ENCODE peak calls at places on chromosome 1, in eight cellular contexts. A is astrocyte, I is IMR-90, N is psoas muscle, T is pancreas, P is brain microvascular endothelial cell, S is AG04450, D is sigmoid colon. K is an unnamed sample. For H3K27me3, the result is how much of the 10 kb centered on the place peaks cover.

GRCh38 chr1:30916296-30916695 is 7.7 kb upstream of the SDC3 start:
- DNase-seq in D (peak), S (no peak), I (no peak), P (no peak), T (no peak), A (no peak), N (no peak), K (no peak)

GRCh38 chr1:53878492-53879105 is 11.0 kb downstream of the YIPF1 start:
- DNase-seq in A (peak), P (peak), S (peak), D (no peak), I (peak), N (no peak), T (no peak), K (no peak)

GRCh38 chr1:67264899-67265298 is 42.8 kb upstream of the IL12RB2 start:
- DNase-seq in P (no peak), T (no peak), S (no peak), D (no peak), I (no peak), A (no peak), N (no peak), K (no peak)

GRCh38 chr1:29502225-29502755 is 266.0 kb downstream of the PTPRU start:
- DNase-seq in S (no peak), I (no peak), A (no peak), D (peak), N (no peak), P (no peak), T (no peak), K (no peak)

GRCh38 chr1:12073796-12074195 is 10.7 kb downstream of the TNFRSF8 start:
- DNase-seq in N (peak), A (no peak), T (no peak), I (no peak), P (no peak), D (no peak), S (no peak), K (no peak)

GRCh38 chr1:109241344-109241743 is 8.0 kb upstream of the CELSR2 start:
- DNase-seq in D (peak), I (no peak), N (no peak), S (no peak), P (no peak), T (no peak), A (no peak), K (no peak)

GRCh38 chr1:41023279-41023990 is 1.9 kb upstream of the SLFNL1 start:
- DNase-seq in S (no peak), D (no peak), P (no peak), T (no peak), I (no peak), N (no peak), A (no peak), K (no peak)

GRCh38 chr1:223827193-223827663 is 18.5 kb downstream of the TP53BP2 start:
- DNase-seq in T (no peak), I (peak), N (no peak), S (no peak), D (no peak), A (peak), P (peak), K (no peak)

GRCh38 chr1:16122916-16123315 is 33.0 kb downstream of the EPHA2 start:
- DNase-seq in N (peak), S (peak), A (peak), T (no peak), I (peak), P (peak), D (peak), K (no peak)

GRCh38 chr1:107196973-107197562 is 56.2 kb downstream of the NTNG1 start:
- DNase-seq in N (no peak), I (peak), T (no peak), P (no peak), S (no peak), A (no peak), D (no peak), K (no peak)

GRCh38 chr1:225834417-225835329 is 24.7 kb downstream of the EPHX1 start:
- DNase-seq in N (peak), P (no peak), D (peak), I (peak), A (peak), S (no peak), T (peak), K (no peak)

GRCh38 chr1:18353992-18354391 is 126.7 kb upstream of the KLHDC7A start:
- DNase-seq in A (no peak), P (no peak), I (no peak), T (no peak), N (no peak), S (no peak), D (no peak), K (no peak)

GRCh38 chr1:18557621-18558465 is 72.8 kb upstream of the PAX7 start:
- DNase-seq in P (no peak), N (no peak), D (no peak), T (no peak), S (no peak), I (no peak), A (no peak), K (no peak)

GRCh38 chr1:201888282-201889033 is at the start of gene SHISA4:
- DNase-seq in D (peak), S (no peak), P (no peak), N (peak), I (peak), T (peak), A (peak), K (no peak)

GRCh38 chr1:10530281-10530740 is 55.6 kb downstream of the PEX14 start:
- DNase-seq in T (peak), N (no peak), D (peak), I (peak), A (peak), P (peak), S (no peak), K (no peak)

GRCh38 chr1:38031513-38031866 is 15.1 kb downstream of the POU3F1 start:
- DNase-seq in D (no peak), T (no peak), I (no peak), S (no peak), P (no peak), N (no peak), A (no peak), K (no peak)

GRCh38 chr1:156295391-156295947 is at the start of gene GLMP:
- DNase-seq in P (peak), A (peak), I (peak), T (peak), D (peak), N (peak), S (no peak), K (peak)

GRCh38 chr1:59556802-59557548 is 257.8 kb upstream of the HOOK1 start:
- DNase-seq in I (no peak), T (no peak), N (no peak), S (no peak), D (no peak), P (no peak), A (no peak), K (no peak)

GRCh38 chr1:53107570-53108322 is 34.7 kb downstream of the SLC1A7 start:
- DNase-seq in S (peak), T (no peak), I (peak), P (peak), N (no peak), D (no peak), A (peak), K (no peak)

GRCh38 chr1:189149547-189150375 is 1327.9 kb downstream of the BRINP3 start:
- DNase-seq in T (no peak), I (no peak), D (no peak), N (no peak), S (no peak), A (no peak), P (no peak), K (no peak)

GRCh38 chr1:228217551-228218344 is 9.9 kb downstream of the OBSCN start:
- DNase-seq in S (no peak), I (no peak), T (no peak), D (no peak), N (no peak), P (no peak), A (no peak), K (no peak)

GRCh38 chr1:17027900-17028299 is 16.2 kb upstream of the ATP13A2 start:
- DNase-seq in P (no peak), A (no peak), I (no peak), D (peak), S (no peak), T (no peak), N (no peak), K (no peak)

GRCh38 chr1:35294809-35295208 is 26.3 kb downstream of the ZMYM4 start:
- DNase-seq in I (no peak), A (no peak), N (no peak), P (no peak), T (no peak), S (no peak), D (no peak), K (no peak)

GRCh38 chr1:35300376-35300775 is 31.9 kb downstream of the ZMYM4 start:
- DNase-seq in T (no peak), S (no peak), P (no peak), N (no peak), I (no peak), D (no peak), A (no peak), K (no peak)

GRCh38 chr1:35301674-35302392 is 33.3 kb downstream of the ZMYM4 start:
- DNase-seq in A (no peak), S (no peak), D (no peak), P (no peak), T (no peak), I (no peak), N (no peak), K (no peak)

DNA sequence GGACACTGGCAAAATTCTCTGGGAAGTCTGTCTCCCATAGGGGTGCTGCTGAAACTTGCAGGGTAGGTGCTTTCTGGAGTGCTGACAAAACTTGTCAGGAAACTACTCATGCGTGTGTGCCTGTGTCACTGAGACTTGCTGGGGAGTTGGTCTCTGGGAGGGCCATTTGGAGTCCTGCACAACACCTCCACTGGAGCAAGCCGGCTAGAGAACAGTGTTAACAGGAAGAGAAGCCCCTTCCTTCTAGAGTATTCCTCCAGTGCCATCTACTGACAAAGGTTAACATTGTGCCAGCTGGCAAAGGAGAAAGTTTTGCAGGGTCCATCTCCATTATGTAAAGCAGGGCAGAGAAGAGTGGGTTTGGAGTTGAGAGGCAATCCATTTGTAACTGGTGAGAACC is 30.0 kb downstream of the ZMYM4 start:
- DNase-seq in D (no peak), P (peak), S (no peak), A (peak), I (peak), T (no peak), N (peak), K (peak)
- TF ChIP-seq CTCF in D (peak), P (peak), S (peak), A (peak), I (peak), T (peak), N (peak), K (peak)

DNA sequence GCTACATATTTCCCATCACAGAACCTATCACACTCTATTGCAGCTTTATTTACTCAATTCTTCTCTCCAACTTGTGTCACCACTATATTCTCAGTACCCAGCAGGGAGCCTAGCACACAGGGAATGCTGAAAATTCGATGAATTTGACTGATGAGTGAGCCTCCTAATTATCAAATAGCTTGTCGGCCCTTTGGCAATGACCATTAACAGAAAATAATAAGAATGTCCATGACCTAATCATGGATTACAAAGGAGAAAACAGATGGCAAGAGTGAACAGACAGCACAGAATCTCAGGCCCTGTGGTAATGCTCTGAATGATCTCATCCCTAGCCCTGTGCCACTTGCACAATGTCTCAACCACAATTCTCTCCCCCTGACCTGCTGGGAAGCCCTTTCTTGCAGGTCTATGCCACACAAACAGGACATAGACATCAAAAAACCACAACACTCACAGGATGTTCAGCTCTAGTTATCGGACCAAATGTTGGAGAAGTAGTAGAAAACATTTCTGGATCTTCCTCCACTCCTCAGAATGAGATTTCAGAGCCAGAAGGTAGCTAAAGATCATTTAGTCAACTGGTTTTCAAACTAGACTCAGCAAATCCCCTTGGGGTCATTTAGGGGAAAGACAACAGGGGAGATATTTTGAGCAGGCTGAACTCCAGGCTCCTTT is 68.4 kb downstream of the LUZP1 start:
- DNase-seq in D (peak), P (peak), N (no peak), T (no peak), A (peak), I (peak), S (peak), K (no peak)
- H3K4me3 ChIP-seq in D (no peak), P (no peak), N (no peak), T (no peak), A (no peak), I (no peak), S (no peak), K (no peak)

GRCh38 chr1:204363335-204364114 is 3.8 kb upstream of the PLEKHA6 start:
- DNase-seq in A (peak), T (peak), I (peak), N (peak), P (peak), S (peak), D (peak), K (peak)

GRCh38 chr1:204360314-204360713 is 585 bp upstream of the PLEKHA6 start:
- DNase-seq in S (no peak), T (no peak), D (no peak), I (no peak), A (no peak), N (no peak), P (no peak), K (no peak)

GRCh38 chr1:204362984-204363334 is 3.2 kb upstream of the PLEKHA6 start:
- DNase-seq in T (no peak), D (no peak), S (no peak), A (no peak), I (no peak), N (no peak), P (no peak), K (no peak)

GRCh38 chr1:204361341-204361771 is 1.6 kb upstream of the PLEKHA6 start:
- DNase-seq in P (no peak), D (no peak), A (no peak), S (no peak), I (no peak), T (no peak), N (no peak), K (no peak)

DNA sequence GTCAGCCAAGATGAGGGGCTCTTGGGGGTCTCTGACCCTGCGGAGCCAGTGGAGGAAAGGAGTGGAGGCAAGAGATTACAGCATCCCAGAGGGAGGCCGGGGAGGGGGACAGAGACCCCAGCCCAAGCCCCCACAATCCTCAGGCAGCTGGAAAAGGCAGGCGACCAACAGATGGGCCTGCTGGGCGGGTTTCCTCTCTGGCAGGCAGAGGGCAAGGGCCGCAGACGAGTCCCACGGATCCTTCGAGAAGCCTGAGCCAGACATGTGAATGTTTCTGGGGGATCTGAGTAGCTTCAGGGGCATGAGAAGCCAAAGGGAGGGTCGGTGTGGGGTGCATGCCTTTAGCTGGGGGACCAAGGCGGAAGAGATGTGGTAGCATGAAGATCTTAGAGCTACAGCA is 2.1 kb upstream of the PLEKHA6 start:
- DNase-seq in I (no peak), A (no peak), N (no peak), T (no peak), S (no peak), D (peak), P (no peak), K (no peak)
- H3K27me3 ChIP-seq in I (under half), A (under half), N (under half), T (under half), S (under half), D (under half), P (under half), K (under half)

DNA sequence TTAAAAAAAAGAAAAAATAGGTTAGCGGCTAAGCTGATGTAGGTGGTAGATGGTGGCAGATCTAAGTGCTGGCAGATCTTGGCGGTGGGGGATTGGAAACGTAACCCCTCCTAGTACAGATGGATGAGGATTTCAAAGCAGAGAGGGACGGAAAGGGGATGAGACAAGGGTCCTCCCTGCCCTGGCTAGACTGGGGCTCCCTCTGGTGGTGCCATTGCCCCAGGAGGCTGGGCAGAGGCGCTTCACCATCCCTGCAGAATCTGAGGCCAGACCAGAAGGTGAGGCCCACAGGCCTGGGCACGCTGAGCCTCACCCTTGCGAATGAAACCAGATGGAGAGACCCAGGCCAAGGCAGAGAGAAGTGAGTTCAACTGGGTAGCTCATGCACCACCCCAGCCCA is 7.0 kb upstream of the PLEKHA6 start:
- DNase-seq in P (no peak), N (no peak), I (no peak), D (no peak), T (no peak), A (no peak), S (no peak), K (no peak)
- TF ChIP-seq CTCF in P (peak), N (peak), I (peak), D (no peak), T (no peak), A (peak), S (peak), K (peak)

GRCh38 chr1:163173121-163173520 is 29.6 kb downstream of the RGS5 start:
- DNase-seq in A (no peak), S (no peak), D (no peak), N (no peak), I (no peak), P (no peak), T (no peak), K (no peak)

GRCh38 chr1:163172596-163172995 is 30.1 kb downstream of the RGS5 start:
- DNase-seq in T (no peak), N (no peak), P (no peak), A (no peak), I (no peak), S (no peak), D (no peak), K (no peak)

GRCh38 chr1:163170331-163170730 is 32.4 kb downstream of the RGS5 start:
- DNase-seq in N (no peak), A (peak), S (no peak), T (no peak), D (no peak), P (no peak), I (peak), K (no peak)

GRCh38 chr1:163170975-163171676 is 31.6 kb downstream of the RGS5 start:
- DNase-seq in N (no peak), D (no peak), P (peak), I (peak), T (no peak), A (peak), S (no peak), K (no peak)

GRCh38 chr1:163171826-163172225 is 30.9 kb downstream of the RGS5 start:
- DNase-seq in D (no peak), T (no peak), P (peak), N (no peak), S (no peak), I (no peak), A (no peak), K (no peak)
- H3K4me3 ChIP-seq in D (no peak), T (no peak), P (no peak), N (no peak), S (no peak), I (no peak), A (no peak), K (no peak)

GRCh38 chr1:43875327-43875726 is 58.3 kb upstream of the ARTN start:
- DNase-seq in S (no peak), P (no peak), T (no peak), N (no peak), A (no peak), D (no peak), I (no peak), K (no peak)
- H3K27me3 ChIP-seq in S (under half), P (under half), T (under half), N (under half), A (under half), D (under half), I (under half), K (under half)

GRCh38 chr1:91645031-91645430 is 144.4 kb downstream of the CDC7 start:
- DNase-seq in A (peak), N (no peak), P (no peak), T (no peak), S (no peak), D (no peak), I (peak), K (no peak)
- TF ChIP-seq CTCF in A (no peak), N (no peak), P (no peak), T (no peak), S (no peak), D (no peak), I (no peak), K (no peak)

GRCh38 chr1:153542956-153543737 is 2.4 kb upstream of the S100A5 start:
- DNase-seq in D (no peak), T (peak), N (no peak), A (no peak), P (no peak), I (no peak), S (no peak), K (no peak)
- H3K4me3 ChIP-seq in D (no peak), T (no peak), N (no peak), A (no peak), P (no peak), I (no peak), S (no peak), K (no peak)

DNA sequence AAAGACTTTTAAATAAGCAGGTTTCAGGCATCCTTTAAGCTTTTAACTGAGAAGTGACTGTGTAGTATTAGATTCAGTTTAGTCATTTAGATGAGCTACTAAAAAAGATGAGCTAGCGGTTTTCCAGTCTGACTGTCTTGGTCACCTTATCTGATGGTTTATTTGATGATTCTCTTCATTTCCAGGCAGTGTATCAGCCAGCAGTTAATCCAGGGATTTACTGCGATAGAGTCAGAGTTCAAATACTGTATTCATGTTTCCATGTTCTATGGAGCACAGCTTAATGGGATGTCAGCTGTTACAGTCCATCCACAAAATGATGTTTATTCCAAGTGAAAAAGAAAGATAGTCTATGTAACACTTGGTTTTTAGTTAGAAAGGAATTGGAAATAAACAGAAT is 54.4 kb upstream of the DPT start:
- DNase-seq in A (no peak), S (no peak), N (no peak), D (no peak), T (no peak), I (no peak), P (no peak), K (no peak)
- H3K27me3 ChIP-seq in A (under half), S (under half), N (under half), D (under half), T (under half), I (under half), P (under half), K (under half)

GRCh38 chr1:235160965-235161684 is at the start of gene RBM34:
- DNase-seq in S (peak), A (peak), T (peak), P (peak), N (peak), D (peak), I (peak), K (peak)
- TF ChIP-seq CTCF in S (peak), A (no peak), T (no peak), P (peak), N (peak), D (peak), I (peak), K (peak)

K was measured in GM06990.